ENCODE peak calls at places on chromosomes 5 and 9, in seven cellular contexts. Y is WERI-Rb-1; O is astrocyte; D is adrenal gland; L is dorsolateral prefrontal cortex; Z is CD4-positive, alpha-beta T cell; U is A673. J is an unnamed sample.

GRCh38 chr5:72380491-72381274 is 60.5 kb downstream of the PTCD2 start:
- DNase-seq in L (no peak), U (no peak), O (no peak), D (no peak), Z (no peak), Y (no peak), J (no peak)

GRCh38 chr9:97930972-97931371 is 7.0 kb downstream of the HEMGN start:
- DNase-seq in Y (no peak), O (no peak), L (no peak), D (no peak), U (no peak), Z (no peak), J (no peak)

GRCh38 chr5:139148986-139149385 is 49.2 kb downstream of the SIL1 start:
- DNase-seq in U (no peak), O (no peak), Z (no peak), D (no peak), Y (no peak), L (no peak), J (no peak)

GRCh38 chr5:150647275-150648251 is 7.1 kb downstream of the SYNPO start:
- DNase-seq in L (no peak), U (no peak), Z (no peak), D (peak), Y (peak), O (no peak), J (no peak)

GRCh38 chr5:134606726-134607125 is 25.9 kb downstream of the SAR1B start:
- DNase-seq in U (no peak), D (no peak), Z (no peak), Y (no peak), O (no peak), L (no peak), J (no peak)

GRCh38 chr5:29744618-29745017 is 1448.9 kb upstream of the CDH6 start:
- DNase-seq in Z (no peak), O (no peak), Y (no peak), D (no peak), U (no peak), L (no peak), J (no peak)

GRCh38 chr5:170638454-170639220 is 134.8 kb downstream of the KCNIP1 start:
- DNase-seq in Y (peak), D (peak), U (peak), Z (peak), L (peak), O (no peak), J (peak)

GRCh38 chr5:130995254-130995515 is 169.9 kb downstream of the HINT1 start:
- DNase-seq in Y (no peak), O (no peak), L (no peak), Z (no peak), U (no peak), D (no peak), J (no peak)

GRCh38 chr9:69657269-69657668 is 14.9 kb downstream of the APBA1 start:
- DNase-seq in U (no peak), O (no peak), D (no peak), Z (no peak), Y (no peak), L (no peak), J (no peak)

GRCh38 chr9:4604678-4605095 is 57.4 kb upstream of the PLPP6 start:
- DNase-seq in U (peak), D (peak), L (peak), Z (peak), O (peak), Y (peak), J (peak)

GRCh38 chr5:136020383-136021015 is 8.3 kb upstream of the TGFBI start:
- DNase-seq in Z (no peak), L (no peak), U (peak), O (peak), Y (no peak), D (peak), J (peak)

GRCh38 chr9:38384990-38385848 is 7.3 kb upstream of the ALDH1B1 start:
- DNase-seq in U (no peak), L (no peak), O (no peak), Z (no peak), D (no peak), Y (no peak), J (no peak)

GRCh38 chr5:153888781-153889180 is 149.9 kb downstream of the FAM114A2 start:
- DNase-seq in O (no peak), U (no peak), Y (no peak), Z (no peak), D (no peak), L (no peak), J (no peak)

GRCh38 chr9:27572566-27572917 is 739 bp downstream of the C9orf72 start:
- DNase-seq in D (peak), O (peak), Y (no peak), Z (no peak), L (no peak), U (peak), J (no peak)

GRCh38 chr5:174371600-174372094 is 326.1 kb downstream of the NSG2 start:
- DNase-seq in Z (no peak), U (peak), O (peak), D (no peak), L (no peak), Y (no peak), J (no peak)

GRCh38 chr9:38054653-38055052 is 14.4 kb downstream of the SHB start:
- DNase-seq in O (no peak), Y (no peak), D (no peak), U (no peak), Z (no peak), L (no peak), J (no peak)

GRCh38 chr5:121949885-121950284 is 11.9 kb upstream of the SRFBP1 start:
- DNase-seq in Y (peak), U (peak), O (peak), L (peak), Z (no peak), D (peak), J (no peak)

GRCh38 chr5:19555436-19555835 is 432.6 kb downstream of the CDH18 start:
- DNase-seq in L (no peak), Z (no peak), Y (peak), O (no peak), D (no peak), U (no peak), J (no peak)

GRCh38 chr9:68530618-68531017 is 10.1 kb downstream of the TMEM252 start:
- DNase-seq in U (peak), O (no peak), Y (peak), L (no peak), D (peak), Z (no peak), J (no peak)

GRCh38 chr9:80061940-80062339 is 490.2 kb downstream of the TLE4 start:
- DNase-seq in U (no peak), D (peak), Z (no peak), L (no peak), Y (peak), O (peak), J (peak)

GRCh38 chr5:28403846-28404245 is 1365.5 kb upstream of the CDH9 start:
- DNase-seq in L (no peak), Y (no peak), Z (no peak), D (no peak), O (peak), U (peak), J (peak)

GRCh38 chr9:69385474-69386091 is 60.6 kb downstream of the ENTREP1 start:
- DNase-seq in U (no peak), Z (no peak), L (no peak), O (no peak), Y (no peak), D (no peak), J (peak)

GRCh38 chr5:131384616-131385214 is 120.9 kb downstream of the CDC42SE2 start:
- DNase-seq in D (no peak), U (no peak), L (no peak), Y (no peak), Z (no peak), O (no peak), J (no peak)

GRCh38 chr9:97059661-97060060 is 20.7 kb upstream of the CTSV start:
- DNase-seq in Z (no peak), Y (no peak), U (no peak), O (no peak), D (no peak), L (no peak), J (peak)

GRCh38 chr9:16146661-16147060 is 593.8 kb downstream of the CCDC171 start:
- DNase-seq in D (no peak), Y (no peak), U (no peak), Z (no peak), L (no peak), O (no peak), J (no peak)

GRCh38 chr9:79660615-79661014 is 88.8 kb downstream of the TLE4 start:
- DNase-seq in D (no peak), U (no peak), O (no peak), Z (no peak), Y (peak), L (no peak), J (no peak)

GRCh38 chr5:122999947-123000563 is 36.5 kb downstream of the PPIC start:
- DNase-seq in O (peak), L (no peak), U (no peak), D (peak), Z (no peak), Y (no peak), J (no peak)

GRCh38 chr5:129904102-129904666 is at the start of gene CHSY3:
- DNase-seq in O (peak), U (peak), Z (peak), L (peak), Y (peak), D (peak), J (peak)

GRCh38 chr9:121529237-121529987 is 29.8 kb upstream of the GGTA1 start:
- DNase-seq in L (peak), Z (no peak), O (peak), U (peak), D (peak), Y (no peak), J (peak)

GRCh38 chr9:105344283-105344682 is 99.8 kb downstream of the SLC44A1 start:
- DNase-seq in D (no peak), Y (no peak), O (no peak), L (no peak), Z (no peak), U (no peak), J (no peak)

GRCh38 chr5:93580387-93581100 is 475 bp downstream of the NR2F1-AS1 start:
- DNase-seq in L (no peak), Y (no peak), U (peak), O (no peak), Z (no peak), D (no peak), J (peak)

GRCh38 chr9:33230756-33231691 is 8.9 kb upstream of the SPINK4 start:
- DNase-seq in D (no peak), Z (no peak), L (no peak), Y (no peak), U (no peak), O (no peak), J (peak)

GRCh38 chr9:33227013-33227398 is 13.0 kb upstream of the SPINK4 start:
- DNase-seq in Z (no peak), O (no peak), U (no peak), L (no peak), Y (no peak), D (no peak), J (no peak)

GRCh38 chr9:33227741-33228140 is 12.2 kb upstream of the SPINK4 start:
- DNase-seq in D (no peak), Y (no peak), Z (no peak), U (no peak), O (no peak), L (no peak), J (peak)

GRCh38 chr9:33228606-33229005 is 11.4 kb upstream of the SPINK4 start:
- DNase-seq in U (no peak), Y (no peak), O (no peak), D (no peak), Z (no peak), L (no peak), J (no peak)

DNA sequence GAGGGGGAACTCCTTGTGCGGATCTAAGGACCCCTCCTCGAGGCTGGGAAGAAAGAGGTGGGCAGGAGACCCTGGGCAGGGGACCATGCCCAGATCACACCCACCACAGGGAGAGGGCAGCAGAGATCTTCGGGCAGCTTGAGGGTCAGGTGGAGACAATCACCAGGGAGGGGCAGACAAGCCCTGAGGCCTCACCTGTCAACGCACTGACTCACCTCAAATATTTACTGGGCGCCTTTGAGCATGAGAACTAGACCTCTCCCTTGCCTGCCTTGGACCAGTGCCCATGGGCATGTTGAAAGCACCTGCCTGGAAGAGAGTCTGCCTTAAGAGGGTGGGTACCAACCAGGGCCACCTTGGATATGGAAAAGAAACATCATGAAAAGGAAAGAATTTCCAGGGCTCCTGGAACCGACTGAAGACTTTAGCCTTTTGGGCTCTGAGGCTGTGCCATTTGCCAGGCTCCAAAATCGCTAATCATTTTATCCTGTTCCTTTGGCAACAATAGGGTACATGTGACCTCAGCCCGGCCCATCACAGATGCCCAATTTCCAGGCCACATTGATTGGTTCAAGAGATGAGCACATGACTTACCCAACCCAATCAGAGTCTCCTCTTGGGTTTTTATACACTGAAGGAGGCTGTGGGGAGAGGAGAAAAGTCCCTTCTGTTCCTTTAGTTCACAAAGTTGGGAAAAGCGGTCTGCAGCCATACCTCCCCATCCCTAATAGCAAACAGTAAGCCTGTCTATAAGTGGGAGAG is 10.4 kb upstream of the SPINK4 start:
- DNase-seq in Y (peak), U (no peak), Z (no peak), O (no peak), D (no peak), L (no peak), J (peak)
- TF ChIP-seq CTCF in Y (peak), U (no peak), Z (no peak), O (no peak), D (no peak), L (no peak), J (peak)

DNA sequence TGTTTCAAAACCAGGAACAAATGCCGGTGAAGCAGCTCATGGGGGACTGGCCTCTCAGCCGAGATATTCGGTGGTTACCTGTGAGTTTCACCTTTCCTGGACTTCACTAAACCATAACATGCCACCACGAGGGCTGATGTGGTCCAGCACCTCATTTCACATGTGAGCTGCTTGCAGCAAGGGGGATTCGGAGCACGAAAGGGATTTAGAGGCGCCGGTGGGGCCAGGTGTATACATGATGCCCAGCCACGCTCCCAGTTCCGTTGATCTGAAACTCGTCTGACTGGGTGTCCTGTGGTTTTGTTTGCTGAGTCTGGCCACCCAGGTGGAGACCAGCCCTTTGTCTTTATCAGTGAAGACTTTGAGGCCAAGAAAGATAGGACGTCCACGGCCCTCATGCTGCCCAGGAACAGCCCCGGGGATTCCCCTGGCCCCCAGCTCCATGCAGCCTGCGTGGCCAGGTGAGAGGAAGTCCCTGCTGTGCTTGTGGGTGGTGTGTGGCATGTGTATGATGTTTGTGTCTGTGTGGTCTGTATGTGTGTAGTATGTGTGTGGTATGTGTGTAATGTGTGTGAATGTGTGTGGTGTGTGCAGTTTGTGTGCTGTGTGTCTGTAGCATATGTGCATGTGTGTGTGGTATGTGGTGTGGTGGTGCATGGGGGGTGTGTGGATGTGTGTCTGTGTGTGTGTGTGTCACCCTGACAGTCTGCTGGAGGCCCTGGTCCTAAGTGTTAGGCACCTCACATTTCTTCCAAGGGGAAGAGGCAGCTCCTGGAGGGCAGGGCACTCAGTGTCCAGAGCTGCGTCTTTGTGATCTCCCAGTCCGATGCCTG is 23.4 kb downstream of the PHF2 start:
- DNase-seq in O (no peak), U (no peak), Y (no peak), Z (no peak), L (no peak), D (no peak), J (no peak)
- H3K27ac ChIP-seq in O (no peak), U (peak), Y (no peak), Z (no peak), L (no peak), D (no peak), J (no peak)

DNA sequence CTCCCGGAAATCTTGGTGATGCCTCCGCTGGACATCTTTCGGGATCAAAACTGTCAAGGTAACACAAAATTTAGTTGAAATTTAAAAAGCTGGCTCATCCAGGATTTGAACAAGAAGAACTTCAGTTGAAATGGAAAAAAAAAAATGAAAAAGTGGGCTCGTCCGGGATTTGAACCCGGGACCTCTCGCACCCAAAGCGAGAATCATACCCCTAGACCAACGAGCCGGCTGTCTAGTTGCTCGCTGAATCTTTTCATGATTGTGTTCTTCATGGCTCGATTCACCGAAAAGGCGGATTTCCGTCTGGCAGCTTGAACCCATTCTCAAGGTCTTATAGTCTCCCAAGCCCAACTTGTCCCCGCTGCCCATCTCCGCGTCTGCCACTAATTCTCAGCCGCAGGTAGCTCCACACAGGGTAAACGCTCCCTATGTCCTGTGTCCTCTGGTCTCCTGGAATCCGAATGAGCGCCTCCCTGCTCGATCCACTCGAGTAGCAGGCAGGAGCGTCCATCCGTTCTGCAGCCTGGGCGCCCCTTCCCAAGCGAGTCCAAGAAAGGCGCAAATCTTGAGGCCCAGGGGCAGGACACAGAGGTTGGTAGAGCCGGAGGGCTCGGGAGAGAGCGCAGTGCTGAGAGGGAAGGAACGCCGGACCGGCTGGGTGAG is 16.2 kb downstream of the TRIM7 start:
- DNase-seq in L (peak), U (peak), Y (peak), Z (peak), O (no peak), D (peak), J (no peak)
- TF ChIP-seq CTCF in L (no peak), U (peak), Y (no peak), Z (no peak), O (no peak), D (no peak), J (peak)

DNA sequence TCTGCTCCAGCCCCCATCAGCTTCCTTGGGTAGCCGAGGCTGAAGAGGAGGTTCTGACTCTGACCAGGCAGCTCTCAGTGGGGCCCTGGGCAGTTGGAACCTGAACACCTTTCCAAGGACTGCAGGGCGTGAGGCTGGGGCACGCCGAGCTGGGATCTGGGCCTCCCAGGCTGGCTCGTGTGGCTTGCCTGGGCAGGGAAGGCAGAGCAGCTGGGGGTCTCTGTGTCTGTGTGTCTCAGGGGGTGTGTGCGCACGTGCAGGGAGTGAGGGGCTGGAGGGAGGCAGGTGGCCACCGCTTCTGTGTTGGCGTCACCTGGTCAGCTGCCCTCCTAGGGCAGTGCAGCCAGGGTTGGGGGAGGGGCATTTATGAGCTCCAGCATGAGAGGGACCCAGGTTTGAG is 4.3 kb downstream of the ADAMTSL2 start:
- DNase-seq in L (no peak), Y (no peak), U (no peak), D (no peak), O (no peak), Z (no peak), J (no peak)
- H3K27ac ChIP-seq in L (peak), Y (no peak), U (no peak), D (peak), O (no peak), Z (no peak), J (no peak)

DNA sequence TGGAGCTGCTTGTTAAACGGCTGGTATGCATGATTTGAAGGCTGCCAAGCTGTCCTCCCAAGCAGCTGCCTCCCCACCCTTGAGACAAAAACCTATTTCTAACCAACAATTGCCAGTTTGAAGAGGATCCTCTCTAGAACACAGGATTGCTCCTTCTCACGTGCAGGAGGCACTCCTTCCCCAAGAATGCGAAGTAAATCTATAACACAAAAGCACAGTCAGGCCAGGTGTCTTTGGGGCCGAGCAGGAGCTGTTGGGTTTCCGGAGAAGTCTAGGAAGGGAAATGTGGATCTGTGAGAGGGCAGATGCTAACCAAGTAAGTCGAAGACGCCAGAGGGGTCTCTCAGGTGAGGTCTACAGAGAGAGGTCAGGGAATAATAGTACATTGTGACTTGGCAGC is 35.4 kb upstream of the GNPDA1 start:
- DNase-seq in O (no peak), U (no peak), Y (no peak), D (no peak), L (no peak), Z (no peak), J (peak)
- TF ChIP-seq CTCF in O (no peak), U (no peak), Y (no peak), D (no peak), L (no peak), Z (no peak), J (peak)

GRCh38 chr9:124297553-124297905 is 39.8 kb downstream of the NEK6 start:
- DNase-seq in Z (no peak), Y (no peak), O (peak), L (no peak), U (no peak), D (peak), J (peak)
- H3K27ac ChIP-seq in Z (no peak), Y (no peak), O (peak), L (no peak), U (no peak), D (no peak), J (no peak)

J was measured in foreskin keratinocyte.